ENCODE peak calls at places on chromosomes 12 and 14, in ten cellular contexts. One of them, this sample, is unnamed.

GRCh38 chr12:106282457-106283097 is 20.0 kb upstream of the TCP11L2 start:
- DNase-seq in AG09309: no peak
- DNase-seq in frontal cortex: peak; percentile 22
- DNase-seq in AG10803: peak; percentile 65
- DNase-seq in A172: peak; percentile 40
- DNase-seq in anterior cingulate cortex: no peak
- DNase-seq in posterior vena cava: no peak
- DNase-seq in mucosa of gallbladder: peak; percentile 36
- DNase-seq in activated T-helper 9 cell treated with anti-CD3 and anti-CD28 coated beads, Interleukin-2, amount 50 U/mL, for 16 hours: peak; percentile 18
- DNase-seq in HCEC 1CT: peak; percentile 67
- DNase-seq in this sample: peak; percentile 75

GRCh38 chr12:243381-243780 is 19.3 kb downstream of the SLC6A13 start:
- DNase-seq in AG09309: no peak
- DNase-seq in frontal cortex: no peak
- DNase-seq in AG10803: no peak
- DNase-seq in A172: no peak
- DNase-seq in anterior cingulate cortex: no peak
- DNase-seq in posterior vena cava: no peak
- DNase-seq in mucosa of gallbladder: no peak
- DNase-seq in activated T-helper 9 cell treated with anti-CD3 and anti-CD28 coated beads, Interleukin-2, amount 50 U/mL, for 16 hours: no peak
- DNase-seq in HCEC 1CT: no peak
- DNase-seq in this sample: no peak

GRCh38 chr14:81868172-81868571 is 334.5 kb upstream of the SEL1L start:
- DNase-seq in AG09309: no peak
- DNase-seq in frontal cortex: no peak
- DNase-seq in AG10803: no peak
- DNase-seq in A172: no peak
- DNase-seq in anterior cingulate cortex: no peak
- DNase-seq in posterior vena cava: no peak
- DNase-seq in mucosa of gallbladder: no peak
- DNase-seq in activated T-helper 9 cell treated with anti-CD3 and anti-CD28 coated beads, Interleukin-2, amount 50 U/mL, for 16 hours: no peak
- DNase-seq in HCEC 1CT: no peak
- DNase-seq in this sample: no peak

GRCh38 chr12:11731455-11731854 is 82.0 kb downstream of the ETV6 start:
- DNase-seq in AG09309: no peak
- DNase-seq in frontal cortex: no peak
- DNase-seq in AG10803: peak; percentile 62
- DNase-seq in A172: peak; percentile 36
- DNase-seq in anterior cingulate cortex: no peak
- DNase-seq in posterior vena cava: no peak
- DNase-seq in mucosa of gallbladder: no peak
- DNase-seq in activated T-helper 9 cell treated with anti-CD3 and anti-CD28 coated beads, Interleukin-2, amount 50 U/mL, for 16 hours: no peak
- DNase-seq in HCEC 1CT: peak; percentile 63
- DNase-seq in this sample: no peak

GRCh38 chr14:75222208-75222701 is 45.8 kb upstream of the TMED10 start:
- DNase-seq in AG09309: no peak
- DNase-seq in frontal cortex: no peak
- DNase-seq in AG10803: peak; percentile 86
- DNase-seq in A172: peak; percentile 70
- DNase-seq in anterior cingulate cortex: no peak
- DNase-seq in posterior vena cava: peak; percentile 83
- DNase-seq in mucosa of gallbladder: no peak
- DNase-seq in activated T-helper 9 cell treated with anti-CD3 and anti-CD28 coated beads, Interleukin-2, amount 50 U/mL, for 16 hours: no peak
- DNase-seq in HCEC 1CT: peak; percentile 62
- DNase-seq in this sample: no peak

GRCh38 chr12:95212576-95212975 is 4.7 kb downstream of the FGD6 start:
- DNase-seq in AG09309: no peak
- DNase-seq in frontal cortex: no peak
- DNase-seq in AG10803: no peak
- DNase-seq in A172: peak; percentile 23
- DNase-seq in anterior cingulate cortex: no peak
- DNase-seq in posterior vena cava: no peak
- DNase-seq in mucosa of gallbladder: no peak
- DNase-seq in activated T-helper 9 cell treated with anti-CD3 and anti-CD28 coated beads, Interleukin-2, amount 50 U/mL, for 16 hours: no peak
- DNase-seq in HCEC 1CT: no peak
- DNase-seq in this sample: no peak

GRCh38 chr14:76772300-76773187 is 11.3 kb downstream of the VASH1 start:
- DNase-seq in AG09309: no peak
- DNase-seq in frontal cortex: no peak
- DNase-seq in AG10803: no peak
- DNase-seq in A172: peak; percentile 62
- DNase-seq in anterior cingulate cortex: no peak
- DNase-seq in posterior vena cava: peak; percentile 82
- DNase-seq in mucosa of gallbladder: no peak
- DNase-seq in activated T-helper 9 cell treated with anti-CD3 and anti-CD28 coated beads, Interleukin-2, amount 50 U/mL, for 16 hours: no peak
- DNase-seq in HCEC 1CT: no peak
- DNase-seq in this sample: no peak

GRCh38 chr12:74334770-74335169 is 202.9 kb upstream of the ATXN7L3B start:
- DNase-seq in AG09309: no peak
- DNase-seq in frontal cortex: no peak
- DNase-seq in AG10803: no peak
- DNase-seq in A172: peak; percentile 10
- DNase-seq in anterior cingulate cortex: no peak
- DNase-seq in posterior vena cava: no peak
- DNase-seq in mucosa of gallbladder: no peak
- DNase-seq in activated T-helper 9 cell treated with anti-CD3 and anti-CD28 coated beads, Interleukin-2, amount 50 U/mL, for 16 hours: no peak
- DNase-seq in HCEC 1CT: peak; percentile 42
- DNase-seq in this sample: no peak

GRCh38 chr12:49293056-49293956 is 1.6 kb upstream of the PRPH start:
- DNase-seq in AG09309: no peak
- DNase-seq in frontal cortex: no peak
- DNase-seq in AG10803: no peak
- DNase-seq in A172: peak; percentile 61
- DNase-seq in anterior cingulate cortex: no peak
- DNase-seq in posterior vena cava: no peak
- DNase-seq in mucosa of gallbladder: no peak
- DNase-seq in activated T-helper 9 cell treated with anti-CD3 and anti-CD28 coated beads, Interleukin-2, amount 50 U/mL, for 16 hours: no peak
- DNase-seq in HCEC 1CT: no peak
- DNase-seq in this sample: no peak

GRCh38 chr12:108580531-108580930 is 17.4 kb downstream of the TMEM119 start:
- DNase-seq in AG09309: no peak
- DNase-seq in frontal cortex: no peak
- DNase-seq in AG10803: no peak
- DNase-seq in A172: no peak
- DNase-seq in anterior cingulate cortex: no peak
- DNase-seq in posterior vena cava: peak; percentile 82
- DNase-seq in mucosa of gallbladder: no peak
- DNase-seq in activated T-helper 9 cell treated with anti-CD3 and anti-CD28 coated beads, Interleukin-2, amount 50 U/mL, for 16 hours: no peak
- DNase-seq in HCEC 1CT: no peak
- DNase-seq in this sample: no peak